ENCODE peak calls at places on chromosomes 2 and 18, in seven cellular contexts. One of them, this sample, is unnamed.

GRCh38 chr2:238684362-238685326 is 163.2 kb upstream of the TWIST2 start:
- DNase-seq in fibroblast of pulmonary artery: peak
- DNase-seq in nephron progenitor cell: no peak
- DNase-seq in Calu3: peak
- DNase-seq in dorsolateral prefrontal cortex: no peak
- DNase-seq in H9: no peak
- DNase-seq in brain microvascular endothelial cell: peak
- DNase-seq in this sample: no peak

GRCh38 chr2:132715554-132715953 is 45.5 kb upstream of the LYPD1 start:
- DNase-seq in fibroblast of pulmonary artery: no peak
- DNase-seq in nephron progenitor cell: no peak
- DNase-seq in Calu3: no peak
- DNase-seq in dorsolateral prefrontal cortex: no peak
- DNase-seq in H9: no peak
- DNase-seq in brain microvascular endothelial cell: no peak
- DNase-seq in this sample: no peak

GRCh38 chr2:70767699-70768584 is at the start of gene ADD2:
- DNase-seq in fibroblast of pulmonary artery: peak
- DNase-seq in nephron progenitor cell: peak
- DNase-seq in Calu3: no peak
- DNase-seq in dorsolateral prefrontal cortex: peak
- DNase-seq in H9: peak
- DNase-seq in brain microvascular endothelial cell: no peak
- DNase-seq in this sample: peak

GRCh38 chr2:218009191-218010114 is 6.7 kb upstream of the TNS1 start:
- DNase-seq in fibroblast of pulmonary artery: no peak
- DNase-seq in nephron progenitor cell: peak
- DNase-seq in Calu3: no peak
- DNase-seq in dorsolateral prefrontal cortex: no peak
- DNase-seq in H9: no peak
- DNase-seq in brain microvascular endothelial cell: no peak
- DNase-seq in this sample: no peak

GRCh38 chr2:28300921-28301341 is 91.7 kb upstream of the FOSL2 start:
- DNase-seq in fibroblast of pulmonary artery: peak
- DNase-seq in nephron progenitor cell: no peak
- DNase-seq in Calu3: no peak
- DNase-seq in dorsolateral prefrontal cortex: no peak
- DNase-seq in H9: no peak
- DNase-seq in brain microvascular endothelial cell: no peak
- DNase-seq in this sample: no peak

GRCh38 chr2:132522901-132523300 is 106.3 kb downstream of the GPR39 start:
- DNase-seq in fibroblast of pulmonary artery: no peak
- DNase-seq in nephron progenitor cell: no peak
- DNase-seq in Calu3: no peak
- DNase-seq in dorsolateral prefrontal cortex: no peak
- DNase-seq in H9: no peak
- DNase-seq in brain microvascular endothelial cell: no peak
- DNase-seq in this sample: no peak

GRCh38 chr18:23943903-23944624 is 70.5 kb upstream of the TTC39C start:
- DNase-seq in fibroblast of pulmonary artery: peak
- DNase-seq in nephron progenitor cell: no peak
- DNase-seq in Calu3: no peak
- DNase-seq in dorsolateral prefrontal cortex: peak
- DNase-seq in H9: no peak
- DNase-seq in brain microvascular endothelial cell: peak
- DNase-seq in this sample: no peak

GRCh38 chr2:25342372-25343186 is 854 bp upstream of the DNMT3A start:
- DNase-seq in fibroblast of pulmonary artery: peak
- DNase-seq in nephron progenitor cell: peak
- DNase-seq in Calu3: peak
- DNase-seq in dorsolateral prefrontal cortex: peak
- DNase-seq in H9: peak
- DNase-seq in brain microvascular endothelial cell: peak
- DNase-seq in this sample: peak

GRCh38 chr2:138182913-138183312 is 218.6 kb downstream of the HNMT start:
- DNase-seq in fibroblast of pulmonary artery: peak
- DNase-seq in nephron progenitor cell: no peak
- DNase-seq in Calu3: no peak
- DNase-seq in dorsolateral prefrontal cortex: no peak
- DNase-seq in H9: no peak
- DNase-seq in brain microvascular endothelial cell: no peak
- DNase-seq in this sample: no peak

GRCh38 chr2:224077773-224078507 is 38.9 kb upstream of the SERPINE2 start:
- DNase-seq in fibroblast of pulmonary artery: peak
- DNase-seq in nephron progenitor cell: no peak
- DNase-seq in Calu3: no peak
- DNase-seq in dorsolateral prefrontal cortex: no peak
- DNase-seq in H9: no peak
- DNase-seq in brain microvascular endothelial cell: peak
- DNase-seq in this sample: no peak

GRCh38 chr2:201621293-201621999 is 21.9 kb downstream of the TMEM237 start:
- DNase-seq in fibroblast of pulmonary artery: peak
- DNase-seq in nephron progenitor cell: no peak
- DNase-seq in Calu3: no peak
- DNase-seq in dorsolateral prefrontal cortex: no peak
- DNase-seq in H9: no peak
- DNase-seq in brain microvascular endothelial cell: peak
- DNase-seq in this sample: no peak

GRCh38 chr18:49619792-49620191 is 57.9 kb downstream of the LIPG start:
- DNase-seq in fibroblast of pulmonary artery: no peak
- DNase-seq in nephron progenitor cell: no peak
- DNase-seq in Calu3: no peak
- DNase-seq in dorsolateral prefrontal cortex: no peak
- DNase-seq in H9: no peak
- DNase-seq in brain microvascular endothelial cell: no peak
- DNase-seq in this sample: no peak

GRCh38 chr2:96250188-96250587 is 15.6 kb downstream of the TMEM127 start:
- DNase-seq in fibroblast of pulmonary artery: no peak
- DNase-seq in nephron progenitor cell: no peak
- DNase-seq in Calu3: no peak
- DNase-seq in dorsolateral prefrontal cortex: no peak
- DNase-seq in H9: no peak
- DNase-seq in brain microvascular endothelial cell: no peak
- DNase-seq in this sample: no peak

GRCh38 chr2:96251721-96252292 is 14.0 kb downstream of the TMEM127 start:
- DNase-seq in fibroblast of pulmonary artery: peak
- DNase-seq in nephron progenitor cell: peak
- DNase-seq in Calu3: peak
- DNase-seq in dorsolateral prefrontal cortex: peak
- DNase-seq in H9: peak
- DNase-seq in brain microvascular endothelial cell: peak
- DNase-seq in this sample: no peak

GRCh38 chr2:96253006-96253405 is 12.8 kb downstream of the TMEM127 start:
- DNase-seq in fibroblast of pulmonary artery: no peak
- DNase-seq in nephron progenitor cell: no peak
- DNase-seq in Calu3: no peak
- DNase-seq in dorsolateral prefrontal cortex: no peak
- DNase-seq in H9: no peak
- DNase-seq in brain microvascular endothelial cell: no peak
- DNase-seq in this sample: no peak

GRCh38 chr2:96254592-96254991 is 11.2 kb downstream of the TMEM127 start:
- DNase-seq in fibroblast of pulmonary artery: no peak
- DNase-seq in nephron progenitor cell: no peak
- DNase-seq in Calu3: no peak
- DNase-seq in dorsolateral prefrontal cortex: no peak
- DNase-seq in H9: no peak
- DNase-seq in brain microvascular endothelial cell: no peak
- DNase-seq in this sample: no peak

GRCh38 chr2:96252526-96252925 is 13.3 kb downstream of the TMEM127 start:
- DNase-seq in fibroblast of pulmonary artery: no peak
- DNase-seq in nephron progenitor cell: no peak
- DNase-seq in Calu3: no peak
- DNase-seq in dorsolateral prefrontal cortex: no peak
- DNase-seq in H9: no peak
- DNase-seq in brain microvascular endothelial cell: no peak
- DNase-seq in this sample: no peak
- TF ChIP-seq CTCF in fibroblast of pulmonary artery: no peak
- TF ChIP-seq CTCF in nephron progenitor cell: no peak
- TF ChIP-seq CTCF in Calu3: no peak
- TF ChIP-seq CTCF in dorsolateral prefrontal cortex: no peak
- TF ChIP-seq CTCF in H9: no peak
- TF ChIP-seq CTCF in brain microvascular endothelial cell: no peak
- TF ChIP-seq CTCF in this sample: no peak

DNA sequence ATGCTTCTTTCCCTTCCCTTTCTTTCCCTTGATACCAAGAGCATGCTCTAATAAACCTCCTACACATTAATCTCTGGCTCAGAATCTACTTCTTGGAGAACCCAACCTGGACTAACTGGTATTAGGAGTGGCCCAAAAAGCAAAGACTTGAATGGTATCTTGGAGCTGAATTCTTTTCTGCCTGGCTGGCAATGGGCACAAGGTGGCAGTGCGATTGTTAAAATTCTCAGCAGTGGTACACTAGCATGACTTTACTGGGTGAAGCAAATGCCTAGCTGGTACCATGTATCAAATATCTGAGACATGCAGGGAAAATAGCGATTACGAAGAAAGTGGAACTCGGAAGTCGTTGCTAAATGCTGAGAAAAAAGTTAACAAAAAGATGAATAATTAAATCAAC is 376.1 kb downstream of the XIRP2 start:
- DNase-seq in fibroblast of pulmonary artery: peak
- DNase-seq in nephron progenitor cell: no peak
- DNase-seq in Calu3: peak
- DNase-seq in dorsolateral prefrontal cortex: peak
- DNase-seq in H9: peak
- DNase-seq in brain microvascular endothelial cell: no peak
- DNase-seq in this sample: no peak
- TF ChIP-seq CTCF in fibroblast of pulmonary artery: peak
- TF ChIP-seq CTCF in nephron progenitor cell: peak
- TF ChIP-seq CTCF in Calu3: peak
- TF ChIP-seq CTCF in dorsolateral prefrontal cortex: peak
- TF ChIP-seq CTCF in H9: peak
- TF ChIP-seq CTCF in brain microvascular endothelial cell: peak
- TF ChIP-seq CTCF in this sample: peak

GRCh38 chr2:158995677-158996049 is 27.2 kb downstream of the TANC1 start:
- DNase-seq in fibroblast of pulmonary artery: no peak
- DNase-seq in nephron progenitor cell: no peak
- DNase-seq in Calu3: no peak
- DNase-seq in dorsolateral prefrontal cortex: no peak
- DNase-seq in H9: no peak
- DNase-seq in brain microvascular endothelial cell: no peak
- DNase-seq in this sample: no peak

GRCh38 chr2:158994920-158995676 is 26.7 kb downstream of the TANC1 start:
- DNase-seq in fibroblast of pulmonary artery: peak
- DNase-seq in nephron progenitor cell: no peak
- DNase-seq in Calu3: no peak
- DNase-seq in dorsolateral prefrontal cortex: no peak
- DNase-seq in H9: no peak
- DNase-seq in brain microvascular endothelial cell: no peak
- DNase-seq in this sample: no peak

GRCh38 chr2:158998486-158999248 is 30.2 kb downstream of the TANC1 start:
- DNase-seq in fibroblast of pulmonary artery: peak
- DNase-seq in nephron progenitor cell: peak
- DNase-seq in Calu3: no peak
- DNase-seq in dorsolateral prefrontal cortex: no peak
- DNase-seq in H9: no peak
- DNase-seq in brain microvascular endothelial cell: peak
- DNase-seq in this sample: no peak

GRCh38 chr2:158997037-158997785 is 28.8 kb downstream of the TANC1 start:
- DNase-seq in fibroblast of pulmonary artery: no peak
- DNase-seq in nephron progenitor cell: no peak
- DNase-seq in Calu3: no peak
- DNase-seq in dorsolateral prefrontal cortex: no peak
- DNase-seq in H9: no peak
- DNase-seq in brain microvascular endothelial cell: no peak
- DNase-seq in this sample: no peak

DNA sequence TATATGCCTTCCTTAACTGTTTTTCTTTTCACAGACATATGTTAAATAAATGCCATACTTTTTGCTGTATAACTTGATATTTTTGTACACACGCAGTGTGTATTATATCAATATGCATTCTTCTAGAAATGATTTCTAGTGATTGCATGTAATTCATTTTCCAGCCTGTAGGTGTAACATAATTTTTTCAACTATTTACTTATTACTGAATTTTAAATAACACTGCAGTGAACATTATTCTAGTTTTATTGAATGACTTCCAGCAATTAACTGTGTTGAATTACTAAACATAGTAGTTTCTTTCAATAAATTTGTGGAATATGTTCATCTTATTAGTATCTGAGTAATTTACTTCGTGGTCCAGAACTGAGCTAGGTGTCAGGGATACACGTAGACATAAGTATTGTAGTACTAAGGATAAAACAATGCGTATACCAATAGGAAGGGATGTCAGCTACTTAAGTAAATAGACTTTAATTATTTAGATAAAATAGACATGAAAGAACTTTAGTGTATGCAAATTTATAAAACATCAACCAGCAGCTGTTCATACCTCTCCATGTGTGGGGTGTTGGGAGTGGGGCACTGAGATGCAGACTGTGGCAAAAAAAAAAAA is 28.0 kb downstream of the TANC1 start:
- DNase-seq in fibroblast of pulmonary artery: no peak
- DNase-seq in nephron progenitor cell: no peak
- DNase-seq in Calu3: no peak
- DNase-seq in dorsolateral prefrontal cortex: no peak
- DNase-seq in H9: no peak
- DNase-seq in brain microvascular endothelial cell: no peak
- DNase-seq in this sample: no peak
- TF ChIP-seq CTCF in fibroblast of pulmonary artery: peak
- TF ChIP-seq CTCF in nephron progenitor cell: peak
- TF ChIP-seq CTCF in Calu3: no peak
- TF ChIP-seq CTCF in dorsolateral prefrontal cortex: peak
- TF ChIP-seq CTCF in H9: peak
- TF ChIP-seq CTCF in brain microvascular endothelial cell: no peak
- TF ChIP-seq CTCF in this sample: peak

GRCh38 chr2:43307973-43308372 is 81.6 kb upstream of the ZFP36L2 start:
- DNase-seq in fibroblast of pulmonary artery: no peak
- DNase-seq in nephron progenitor cell: no peak
- DNase-seq in Calu3: no peak
- DNase-seq in dorsolateral prefrontal cortex: no peak
- DNase-seq in H9: no peak
- DNase-seq in brain microvascular endothelial cell: no peak
- DNase-seq in this sample: no peak

GRCh38 chr2:43311276-43311675 is 84.9 kb upstream of the ZFP36L2 start:
- DNase-seq in fibroblast of pulmonary artery: peak
- DNase-seq in nephron progenitor cell: no peak
- DNase-seq in Calu3: peak
- DNase-seq in dorsolateral prefrontal cortex: no peak
- DNase-seq in H9: no peak
- DNase-seq in brain microvascular endothelial cell: no peak
- DNase-seq in this sample: no peak

GRCh38 chr2:43307046-43307445 is 80.6 kb upstream of the ZFP36L2 start:
- DNase-seq in fibroblast of pulmonary artery: peak
- DNase-seq in nephron progenitor cell: no peak
- DNase-seq in Calu3: no peak
- DNase-seq in dorsolateral prefrontal cortex: no peak
- DNase-seq in H9: no peak
- DNase-seq in brain microvascular endothelial cell: no peak
- DNase-seq in this sample: no peak

GRCh38 chr2:43312751-43313641 is 86.6 kb upstream of the ZFP36L2 start:
- DNase-seq in fibroblast of pulmonary artery: no peak
- DNase-seq in nephron progenitor cell: peak
- DNase-seq in Calu3: no peak
- DNase-seq in dorsolateral prefrontal cortex: no peak
- DNase-seq in H9: no peak
- DNase-seq in brain microvascular endothelial cell: no peak
- DNase-seq in this sample: no peak

DNA sequence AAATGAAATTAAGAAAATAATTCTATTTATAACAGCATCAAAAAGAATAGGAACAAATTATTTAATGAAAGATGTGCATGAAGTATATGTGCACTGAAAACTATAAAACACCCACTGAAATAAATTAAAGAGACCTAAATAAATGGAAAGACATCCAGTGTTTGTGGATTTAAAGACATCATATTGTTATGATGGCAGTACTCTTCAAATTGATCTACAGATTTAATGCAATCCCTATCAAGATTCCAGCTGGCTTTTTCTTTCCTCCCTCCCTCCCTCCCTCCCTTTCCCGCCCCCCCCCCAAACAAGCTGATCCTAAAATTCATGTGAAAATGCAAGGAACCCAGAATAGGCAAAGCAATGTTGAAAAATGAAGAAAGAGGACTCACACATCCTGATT is 83.5 kb upstream of the ZFP36L2 start:
- DNase-seq in fibroblast of pulmonary artery: no peak
- DNase-seq in nephron progenitor cell: no peak
- DNase-seq in Calu3: no peak
- DNase-seq in dorsolateral prefrontal cortex: no peak
- DNase-seq in H9: no peak
- DNase-seq in brain microvascular endothelial cell: no peak
- DNase-seq in this sample: no peak
- TF ChIP-seq CTCF in fibroblast of pulmonary artery: no peak
- TF ChIP-seq CTCF in nephron progenitor cell: no peak
- TF ChIP-seq CTCF in Calu3: no peak
- TF ChIP-seq CTCF in dorsolateral prefrontal cortex: no peak
- TF ChIP-seq CTCF in H9: no peak
- TF ChIP-seq CTCF in brain microvascular endothelial cell: no peak
- TF ChIP-seq CTCF in this sample: no peak

This sample was measured in type B pancreatic cell.